ENCODE peak calls at places on chromosomes 4 and X, in six cellular contexts. T is spleen, I is endothelial cell of umbilical vein, N is keratinocyte, R is prostate gland, B is endothelial cell. A is an unnamed sample.

GRCh38 chrX:12292996-12293765 is 154.9 kb downstream of the FRMPD4 start:
- DNase-seq in T (no peak), I (no peak), N (no peak), R (no peak), B (no peak), A (no peak)

GRCh38 chr4:141121101-141121500 is 12.2 kb downstream of the RNF150 start:
- DNase-seq in T (no peak), I (no peak), N (no peak), R (no peak), B (no peak), A (no peak)

GRCh38 chrX:123215397-123216089 is 31.5 kb downstream of the GRIA3 start:
- DNase-seq in T (no peak), I (no peak), N (no peak), R (no peak), B (no peak), A (no peak)

GRCh38 chrX:154594491-154594890 is 9.6 kb downstream of the CTAG1A start:
- DNase-seq in T (no peak), I (no peak), N (no peak), R (no peak), B (no peak), A (no peak)

GRCh38 chr4:161364681-161365080 is 799.1 kb downstream of the FSTL5 start:
- DNase-seq in T (no peak), I (no peak), N (no peak), R (no peak), B (no peak), A (no peak)

GRCh38 chrX:12052109-12052508 is 86.2 kb upstream of the FRMPD4 start:
- DNase-seq in T (no peak), I (no peak), N (no peak), R (no peak), B (no peak), A (no peak)

GRCh38 chr4:139167774-139168444 is 9.1 kb downstream of the ELF2 start:
- DNase-seq in T (no peak), I (peak), N (peak), R (no peak), B (no peak), A (no peak)

GRCh38 chr4:40238700-40239548 is 42.1 kb downstream of the RHOH start:
- DNase-seq in T (peak), I (no peak), N (no peak), R (no peak), B (no peak), A (no peak)

GRCh38 chrX:19840899-19841648 is 46.3 kb downstream of the SH3KBP1 start:
- DNase-seq in T (no peak), I (no peak), N (no peak), R (no peak), B (no peak), A (no peak)

GRCh38 chr4:145557720-145558119 is 61.5 kb upstream of the MMAA start:
- DNase-seq in T (peak), I (peak), N (peak), R (peak), B (peak), A (peak)

GRCh38 chr4:108163352-108163751 is 5.4 kb downstream of the LEF1 start:
- DNase-seq in T (no peak), I (no peak), N (no peak), R (no peak), B (no peak), A (no peak)

GRCh38 chrX:100615015-100615414 is 21.6 kb downstream of the TSPAN6 start:
- DNase-seq in T (no peak), I (peak), N (no peak), R (peak), B (peak), A (peak)

GRCh38 chr4:125368684-125369083 is 53.9 kb downstream of the FAT4 start:
- DNase-seq in T (no peak), I (peak), N (no peak), R (no peak), B (no peak), A (no peak)

GRCh38 chr4:35125995-35126712 is 1118.2 kb downstream of the ARAP2 start:
- DNase-seq in T (no peak), I (no peak), N (no peak), R (no peak), B (no peak), A (no peak)

GRCh38 chr4:130349745-130350144 is 1253.8 kb downstream of the C4orf33 start:
- DNase-seq in T (peak), I (no peak), N (no peak), R (no peak), B (no peak), A (no peak)

GRCh38 chr4:86421461-86421860 is 61.6 kb upstream of the MAPK10 start:
- DNase-seq in T (no peak), I (no peak), N (no peak), R (no peak), B (no peak), A (no peak)

GRCh38 chr4:158769175-158769831 is 477 bp downstream of the FNIP2 start:
- DNase-seq in T (peak), I (peak), N (no peak), R (peak), B (peak), A (peak)

GRCh38 chr4:54395013-54395527 is 166.0 kb downstream of the PDGFRA start:
- DNase-seq in T (no peak), I (no peak), N (no peak), R (no peak), B (no peak), A (no peak)

GRCh38 chr4:112650332-112650731 is 13.4 kb downstream of the LARP7 start:
- DNase-seq in T (no peak), I (no peak), N (no peak), R (no peak), B (no peak), A (no peak)

GRCh38 chr4:1992468-1993168 is 16.2 kb downstream of the NELFA start:
- DNase-seq in T (peak), I (no peak), N (no peak), R (no peak), B (peak), A (no peak)

GRCh38 chr4:6885953-6886557 is 23.6 kb upstream of the TBC1D14 start:
- DNase-seq in T (peak), I (peak), N (no peak), R (no peak), B (no peak), A (peak)
- TF ChIP-seq CTCF in T (peak), I (no peak), N (peak), R (no peak), B (no peak), A (peak)

GRCh38 chr4:185304541-185304940 is 91.2 kb downstream of the LRP2BP start:
- DNase-seq in T (no peak), I (no peak), N (no peak), R (no peak), B (no peak), A (no peak)
- TF ChIP-seq CTCF in T (no peak), I (no peak), N (no peak), R (no peak), B (no peak), A (no peak)

GRCh38 chr4:10898072-10898471 is 213.5 kb upstream of the CLNK start:
- DNase-seq in T (no peak), I (no peak), N (no peak), R (no peak), B (no peak), A (no peak)

GRCh38 chr4:10891866-10892265 is 207.3 kb upstream of the CLNK start:
- DNase-seq in T (no peak), I (no peak), N (no peak), R (no peak), B (no peak), A (no peak)

GRCh38 chr4:10889819-10890218 is 205.3 kb upstream of the CLNK start:
- DNase-seq in T (no peak), I (no peak), N (no peak), R (no peak), B (no peak), A (no peak)

GRCh38 chr4:10897076-10897475 is 212.5 kb upstream of the CLNK start:
- DNase-seq in T (no peak), I (no peak), N (no peak), R (no peak), B (no peak), A (no peak)

DNA sequence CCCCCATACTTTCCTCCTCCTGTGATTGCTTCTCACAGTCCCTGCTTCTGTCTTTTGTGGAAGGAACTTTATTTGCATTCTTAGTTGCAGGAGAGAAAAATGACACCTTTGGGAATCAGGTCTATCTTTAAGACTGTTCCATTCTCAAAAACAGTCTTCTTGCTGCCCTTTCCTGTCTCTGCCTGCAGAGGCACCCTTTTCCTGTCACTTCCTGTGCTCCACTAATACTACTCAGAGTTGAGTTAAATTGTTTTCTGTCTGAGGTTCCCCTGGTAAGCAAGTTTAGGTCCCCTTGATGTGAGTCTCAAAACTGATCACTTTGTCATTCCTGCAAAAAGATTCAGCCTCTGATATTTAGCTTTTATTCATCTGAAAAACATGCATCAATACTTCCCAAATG is 208.8 kb upstream of the CLNK start:
- DNase-seq in T (no peak), I (no peak), N (no peak), R (no peak), B (no peak), A (peak)
- TF ChIP-seq CTCF in T (peak), I (no peak), N (peak), R (no peak), B (no peak), A (peak)

GRCh38 chrX:29903365-29903764 is 312.0 kb upstream of the MAGEB2 start:
- DNase-seq in T (no peak), I (peak), N (no peak), R (no peak), B (no peak), A (no peak)
- TF ChIP-seq CTCF in T (no peak), I (peak), N (peak), R (no peak), B (no peak), A (no peak)

A was measured in GM10248.